ENCODE peak calls at places on chromosomes 4 and X, in nine cellular contexts. One of them, this sample, is unnamed. For H3K4me1, the result is how much of the 10 kb centered on the place peaks cover.

GRCh38 chr4:161629694-161630441 is 533.9 kb downstream of the FSTL5 start:
- DNase-seq in neural progenitor cell: no peak
- DNase-seq in heart left ventricle: no peak
- DNase-seq in SJCRH30: peak
- DNase-seq in mesendoderm: no peak
- DNase-seq in H1: no peak
- DNase-seq in colonic mucosa: no peak
- DNase-seq in adipocyte: peak
- DNase-seq in fibroblast of lung: no peak
- DNase-seq in this sample: no peak

GRCh38 chr4:53365121-53365485 is 758 bp downstream of the SCFD2 start:
- DNase-seq in neural progenitor cell: peak
- DNase-seq in heart left ventricle: no peak
- DNase-seq in SJCRH30: peak
- DNase-seq in mesendoderm: peak
- DNase-seq in H1: no peak
- DNase-seq in colonic mucosa: peak
- DNase-seq in adipocyte: peak
- DNase-seq in fibroblast of lung: no peak
- DNase-seq in this sample: peak

GRCh38 chr4:77963005-77963404 is 94.1 kb upstream of the FRAS1 start:
- DNase-seq in neural progenitor cell: no peak
- DNase-seq in heart left ventricle: no peak
- DNase-seq in SJCRH30: no peak
- DNase-seq in mesendoderm: no peak
- DNase-seq in H1: no peak
- DNase-seq in colonic mucosa: no peak
- DNase-seq in adipocyte: no peak
- DNase-seq in fibroblast of lung: no peak
- DNase-seq in this sample: no peak

GRCh38 chr4:56434599-56435000 is 815 bp downstream of the PPAT start:
- DNase-seq in neural progenitor cell: peak
- DNase-seq in heart left ventricle: no peak
- DNase-seq in SJCRH30: no peak
- DNase-seq in mesendoderm: peak
- DNase-seq in H1: no peak
- DNase-seq in colonic mucosa: no peak
- DNase-seq in adipocyte: peak
- DNase-seq in fibroblast of lung: peak
- DNase-seq in this sample: no peak

GRCh38 chr4:139823746-139824145 is 158.1 kb downstream of the MGST2 start:
- DNase-seq in neural progenitor cell: no peak
- DNase-seq in heart left ventricle: no peak
- DNase-seq in SJCRH30: no peak
- DNase-seq in mesendoderm: no peak
- DNase-seq in H1: no peak
- DNase-seq in colonic mucosa: no peak
- DNase-seq in adipocyte: no peak
- DNase-seq in fibroblast of lung: no peak
- DNase-seq in this sample: no peak

GRCh38 chr4:186192068-186192751 is 843 bp downstream of the CYP4V2 start:
- DNase-seq in neural progenitor cell: peak
- DNase-seq in heart left ventricle: peak
- DNase-seq in SJCRH30: peak
- DNase-seq in mesendoderm: peak
- DNase-seq in H1: peak
- DNase-seq in colonic mucosa: peak
- DNase-seq in adipocyte: peak
- DNase-seq in fibroblast of lung: peak
- DNase-seq in this sample: no peak

GRCh38 chr4:26048378-26048882 is 134.4 kb downstream of the SMIM20 start:
- DNase-seq in neural progenitor cell: no peak
- DNase-seq in heart left ventricle: peak
- DNase-seq in SJCRH30: no peak
- DNase-seq in mesendoderm: no peak
- DNase-seq in H1: no peak
- DNase-seq in colonic mucosa: peak
- DNase-seq in adipocyte: peak
- DNase-seq in fibroblast of lung: peak
- DNase-seq in this sample: no peak

GRCh38 chr4:184511156-184511555 is 36.8 kb upstream of the IRF2 start:
- DNase-seq in neural progenitor cell: no peak
- DNase-seq in heart left ventricle: no peak
- DNase-seq in SJCRH30: no peak
- DNase-seq in mesendoderm: no peak
- DNase-seq in H1: no peak
- DNase-seq in colonic mucosa: no peak
- DNase-seq in adipocyte: no peak
- DNase-seq in fibroblast of lung: no peak
- DNase-seq in this sample: no peak

GRCh38 chr4:119536572-119537528 is 91.8 kb downstream of the PDE5A start:
- DNase-seq in neural progenitor cell: peak
- DNase-seq in heart left ventricle: no peak
- DNase-seq in SJCRH30: no peak
- DNase-seq in mesendoderm: no peak
- DNase-seq in H1: no peak
- DNase-seq in colonic mucosa: no peak
- DNase-seq in adipocyte: peak
- DNase-seq in fibroblast of lung: peak
- DNase-seq in this sample: no peak

GRCh38 chr4:184282895-184283654 is 65.4 kb upstream of the ENPP6 start:
- DNase-seq in neural progenitor cell: no peak
- DNase-seq in heart left ventricle: no peak
- DNase-seq in SJCRH30: no peak
- DNase-seq in mesendoderm: no peak
- DNase-seq in H1: no peak
- DNase-seq in colonic mucosa: peak
- DNase-seq in adipocyte: no peak
- DNase-seq in fibroblast of lung: peak
- DNase-seq in this sample: no peak

GRCh38 chrX:2676794-2677675 is 14.1 kb upstream of the CD99 start:
- DNase-seq in neural progenitor cell: no peak
- DNase-seq in heart left ventricle: no peak
- DNase-seq in SJCRH30: no peak
- DNase-seq in mesendoderm: no peak
- DNase-seq in H1: no peak
- DNase-seq in colonic mucosa: no peak
- DNase-seq in adipocyte: no peak
- DNase-seq in fibroblast of lung: peak
- DNase-seq in this sample: no peak

GRCh38 chrX:94908171-94908570 is 1234.2 kb downstream of the FAM133A start:
- DNase-seq in neural progenitor cell: no peak
- DNase-seq in heart left ventricle: peak
- DNase-seq in SJCRH30: no peak
- DNase-seq in mesendoderm: no peak
- DNase-seq in H1: no peak
- DNase-seq in colonic mucosa: no peak
- DNase-seq in adipocyte: no peak
- DNase-seq in fibroblast of lung: no peak
- DNase-seq in this sample: no peak

GRCh38 chrX:119266364-119266995 is 30.4 kb downstream of the PGRMC1 start:
- DNase-seq in neural progenitor cell: peak
- DNase-seq in heart left ventricle: no peak
- DNase-seq in SJCRH30: peak
- DNase-seq in mesendoderm: peak
- DNase-seq in H1: no peak
- DNase-seq in colonic mucosa: peak
- DNase-seq in adipocyte: peak
- DNase-seq in fibroblast of lung: peak
- DNase-seq in this sample: peak

GRCh38 chrX:53281321-53281822 is at the start of gene IQSEC2:
- DNase-seq in neural progenitor cell: peak
- DNase-seq in heart left ventricle: peak
- DNase-seq in SJCRH30: peak
- DNase-seq in mesendoderm: peak
- DNase-seq in H1: peak
- DNase-seq in colonic mucosa: peak
- DNase-seq in adipocyte: peak
- DNase-seq in fibroblast of lung: peak
- DNase-seq in this sample: no peak

GRCh38 chrX:78725257-78725656 is 22.3 kb upstream of the LPAR4 start:
- DNase-seq in neural progenitor cell: no peak
- DNase-seq in heart left ventricle: no peak
- DNase-seq in SJCRH30: no peak
- DNase-seq in mesendoderm: no peak
- DNase-seq in H1: no peak
- DNase-seq in colonic mucosa: no peak
- DNase-seq in adipocyte: no peak
- DNase-seq in fibroblast of lung: no peak
- DNase-seq in this sample: no peak

GRCh38 chr4:46329118-46329976 is 60.6 kb downstream of the GABRA2 start:
- DNase-seq in neural progenitor cell: peak
- DNase-seq in heart left ventricle: no peak
- DNase-seq in SJCRH30: peak
- DNase-seq in mesendoderm: peak
- DNase-seq in H1: peak
- DNase-seq in colonic mucosa: peak
- DNase-seq in adipocyte: no peak
- DNase-seq in fibroblast of lung: peak
- DNase-seq in this sample: no peak

GRCh38 chrX:135632353-135632752 is 81.1 kb upstream of the CT45A1 start:
- DNase-seq in neural progenitor cell: no peak
- DNase-seq in heart left ventricle: no peak
- DNase-seq in SJCRH30: no peak
- DNase-seq in mesendoderm: no peak
- DNase-seq in H1: no peak
- DNase-seq in colonic mucosa: no peak
- DNase-seq in adipocyte: peak
- DNase-seq in fibroblast of lung: no peak
- DNase-seq in this sample: no peak

GRCh38 chrX:134364711-134365110 is 95.3 kb upstream of the HPRT1 start:
- DNase-seq in neural progenitor cell: no peak
- DNase-seq in heart left ventricle: no peak
- DNase-seq in SJCRH30: no peak
- DNase-seq in mesendoderm: no peak
- DNase-seq in H1: no peak
- DNase-seq in colonic mucosa: no peak
- DNase-seq in adipocyte: no peak
- DNase-seq in fibroblast of lung: peak
- DNase-seq in this sample: no peak

GRCh38 chr4:74969507-74970474 is 36.9 kb downstream of the PARM1 start:
- DNase-seq in neural progenitor cell: peak
- DNase-seq in heart left ventricle: peak
- DNase-seq in SJCRH30: peak
- DNase-seq in mesendoderm: peak
- DNase-seq in H1: peak
- DNase-seq in colonic mucosa: no peak
- DNase-seq in adipocyte: no peak
- DNase-seq in fibroblast of lung: no peak
- DNase-seq in this sample: no peak
- H3K4me1 ChIP-seq in neural progenitor cell: under half
- H3K4me1 ChIP-seq in heart left ventricle: half or more
- H3K4me1 ChIP-seq in SJCRH30: under half
- H3K4me1 ChIP-seq in mesendoderm: under half
- H3K4me1 ChIP-seq in H1: under half
- H3K4me1 ChIP-seq in colonic mucosa: under half
- H3K4me1 ChIP-seq in adipocyte: under half
- H3K4me1 ChIP-seq in fibroblast of lung: under half
- H3K4me1 ChIP-seq in this sample: under half

DNA sequence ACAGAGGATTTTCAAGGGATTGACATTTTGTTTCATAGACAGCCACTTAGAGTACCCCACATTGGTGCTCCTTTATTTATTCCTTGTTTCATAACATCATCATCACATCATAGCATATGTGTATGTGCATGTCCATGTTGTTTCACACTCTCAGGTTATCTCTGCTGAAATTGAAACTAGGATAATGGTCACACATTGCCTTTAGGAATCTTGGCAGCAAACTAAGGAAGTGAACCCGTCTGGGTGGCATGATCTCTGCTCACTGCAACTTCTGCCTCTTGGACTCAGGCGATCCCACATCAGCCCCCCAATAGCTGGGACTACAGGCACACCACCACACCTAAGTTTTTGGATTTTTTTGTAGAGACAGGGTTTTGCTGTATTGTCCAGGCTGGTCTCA is 234.2 kb upstream of the ANKRD50 start:
- DNase-seq in neural progenitor cell: no peak
- DNase-seq in heart left ventricle: no peak
- DNase-seq in SJCRH30: no peak
- DNase-seq in mesendoderm: no peak
- DNase-seq in H1: no peak
- DNase-seq in colonic mucosa: no peak
- DNase-seq in adipocyte: no peak
- DNase-seq in fibroblast of lung: no peak
- DNase-seq in this sample: no peak
- H3K4me1 ChIP-seq in neural progenitor cell: under half
- H3K4me1 ChIP-seq in heart left ventricle: under half
- H3K4me1 ChIP-seq in SJCRH30: under half
- H3K4me1 ChIP-seq in mesendoderm: under half
- H3K4me1 ChIP-seq in H1: under half
- H3K4me1 ChIP-seq in colonic mucosa: under half
- H3K4me1 ChIP-seq in adipocyte: under half
- H3K4me1 ChIP-seq in fibroblast of lung: under half
- H3K4me1 ChIP-seq in this sample: under half

GRCh38 chr4:72969957-72970356 is 99.6 kb downstream of the COX18 start:
- DNase-seq in neural progenitor cell: peak
- DNase-seq in heart left ventricle: peak
- DNase-seq in SJCRH30: peak
- DNase-seq in mesendoderm: no peak
- DNase-seq in H1: no peak
- DNase-seq in colonic mucosa: no peak
- DNase-seq in adipocyte: peak
- DNase-seq in fibroblast of lung: peak
- DNase-seq in this sample: no peak
- H3K4me1 ChIP-seq in neural progenitor cell: under half
- H3K4me1 ChIP-seq in heart left ventricle: under half
- H3K4me1 ChIP-seq in SJCRH30: under half
- H3K4me1 ChIP-seq in mesendoderm: under half
- H3K4me1 ChIP-seq in H1: under half
- H3K4me1 ChIP-seq in colonic mucosa: under half
- H3K4me1 ChIP-seq in adipocyte: under half
- H3K4me1 ChIP-seq in fibroblast of lung: under half
- H3K4me1 ChIP-seq in this sample: under half

GRCh38 chr4:168848112-168848511 is 161.9 kb downstream of the CBR4 start:
- DNase-seq in neural progenitor cell: peak
- DNase-seq in heart left ventricle: no peak
- DNase-seq in SJCRH30: no peak
- DNase-seq in mesendoderm: no peak
- DNase-seq in H1: no peak
- DNase-seq in colonic mucosa: no peak
- DNase-seq in adipocyte: peak
- DNase-seq in fibroblast of lung: peak
- DNase-seq in this sample: no peak
- H3K4me1 ChIP-seq in neural progenitor cell: half or more
- H3K4me1 ChIP-seq in heart left ventricle: half or more
- H3K4me1 ChIP-seq in SJCRH30: under half
- H3K4me1 ChIP-seq in mesendoderm: under half
- H3K4me1 ChIP-seq in H1: under half
- H3K4me1 ChIP-seq in colonic mucosa: under half
- H3K4me1 ChIP-seq in adipocyte: under half
- H3K4me1 ChIP-seq in fibroblast of lung: under half
- H3K4me1 ChIP-seq in this sample: under half

DNA sequence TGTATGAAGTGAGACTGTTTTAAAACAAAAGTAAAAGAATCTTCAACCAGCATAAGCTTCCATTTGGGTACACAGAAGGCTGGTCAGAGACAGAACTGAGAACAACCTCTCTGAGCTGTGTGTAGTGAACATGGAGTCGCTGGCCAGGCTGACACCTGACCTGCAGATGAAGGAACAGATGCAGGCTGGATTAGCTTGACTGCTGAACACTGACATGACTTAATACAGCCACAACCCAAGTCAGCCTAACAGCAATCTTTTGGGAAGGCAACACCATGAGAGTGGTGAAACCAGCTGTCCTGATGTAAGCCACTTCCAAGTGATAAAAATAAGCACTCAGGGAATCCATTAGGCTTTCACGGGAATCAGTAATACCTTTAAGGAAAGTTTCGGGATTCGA is 10.1 kb downstream of the SCARB2 start:
- DNase-seq in neural progenitor cell: no peak
- DNase-seq in heart left ventricle: no peak
- DNase-seq in SJCRH30: peak
- DNase-seq in mesendoderm: no peak
- DNase-seq in H1: no peak
- DNase-seq in colonic mucosa: peak
- DNase-seq in adipocyte: no peak
- DNase-seq in fibroblast of lung: no peak
- DNase-seq in this sample: no peak
- H3K4me1 ChIP-seq in neural progenitor cell: under half
- H3K4me1 ChIP-seq in heart left ventricle: half or more
- H3K4me1 ChIP-seq in SJCRH30: half or more
- H3K4me1 ChIP-seq in mesendoderm: under half
- H3K4me1 ChIP-seq in H1: under half
- H3K4me1 ChIP-seq in colonic mucosa: under half
- H3K4me1 ChIP-seq in adipocyte: half or more
- H3K4me1 ChIP-seq in fibroblast of lung: under half
- H3K4me1 ChIP-seq in this sample: under half

This sample was measured in CD4-positive, CD25-positive, alpha-beta regulatory T cell.